ENCODE peak calls at places on chromosome 2, in six cellular contexts. A is IMR-90, K is mesendoderm, Q is H9, N is H1, Z is trophoblast cell. G is an unnamed sample.

GRCh38 chr2:68032702-68033101 is 30.1 kb downstream of the C1D start:
- DNase-seq in A (no peak), K (no peak), Q (peak), N (no peak), Z (no peak), G (no peak)

GRCh38 chr2:23285076-23285795 is 99.7 kb upstream of the KLHL29 start:
- DNase-seq in A (no peak), K (peak), Q (no peak), N (no peak), Z (peak), G (no peak)

GRCh38 chr2:208335-208734 is 55.5 kb downstream of the SH3YL1 start:
- DNase-seq in A (no peak), K (no peak), Q (no peak), N (no peak), Z (no peak), G (no peak)

GRCh38 chr2:119826370-119826961 is 66.7 kb downstream of the PTPN4 start:
- DNase-seq in A (peak), K (peak), Q (no peak), N (no peak), Z (peak), G (peak)

GRCh38 chr2:109422071-109422757 is 191.6 kb downstream of the SEPTIN10 start:
- DNase-seq in A (peak), K (no peak), Q (no peak), N (no peak), Z (no peak), G (no peak)

GRCh38 chr2:119369845-119370244 is 3.1 kb downstream of the DBI start:
- DNase-seq in A (no peak), K (no peak), Q (no peak), N (no peak), Z (no peak), G (no peak)

GRCh38 chr2:140975237-140975636 is 1155.6 kb downstream of the LRP1B start:
- DNase-seq in A (peak), K (no peak), Q (no peak), N (no peak), Z (no peak), G (no peak)

GRCh38 chr2:42556351-42556890 is 12.0 kb upstream of the MTA3 start:
- DNase-seq in A (no peak), K (no peak), Q (no peak), N (no peak), Z (peak), G (no peak)

GRCh38 chr2:23551875-23552274 is 166.9 kb downstream of the KLHL29 start:
- DNase-seq in A (no peak), K (no peak), Q (no peak), N (no peak), Z (no peak), G (no peak)

GRCh38 chr2:232634319-232635150 is 1.1 kb downstream of the EFHD1 start:
- DNase-seq in A (no peak), K (peak), Q (peak), N (peak), Z (peak), G (no peak)

GRCh38 chr2:151171186-151171585 is 90.5 kb downstream of the RBM43 start:
- DNase-seq in A (no peak), K (no peak), Q (no peak), N (no peak), Z (no peak), G (no peak)

GRCh38 chr2:218074031-218074430 is 5.0 kb downstream of the RUFY4 start:
- DNase-seq in A (peak), K (peak), Q (peak), N (peak), Z (no peak), G (peak)

GRCh38 chr2:29113027-29113686 is 2.1 kb upstream of the CLIP4 start:
- DNase-seq in A (peak), K (no peak), Q (no peak), N (no peak), Z (peak), G (no peak)

GRCh38 chr2:201794261-201794660 is 12.1 kb upstream of the CDK15 start:
- DNase-seq in A (peak), K (no peak), Q (no peak), N (no peak), Z (no peak), G (no peak)

GRCh38 chr2:62412347-62412742 is 93.7 kb downstream of the TMEM17 start:
- DNase-seq in A (peak), K (no peak), Q (no peak), N (no peak), Z (no peak), G (no peak)

GRCh38 chr2:128381001-128381938 is 62.6 kb upstream of the HS6ST1 start:
- DNase-seq in A (no peak), K (no peak), Q (peak), N (no peak), Z (no peak), G (no peak)

GRCh38 chr2:236085647-236086046 is 82.5 kb downstream of the GBX2 start:
- DNase-seq in A (no peak), K (peak), Q (peak), N (no peak), Z (no peak), G (peak)

GRCh38 chr2:31347788-31348187 is 66.8 kb downstream of the XDH start:
- DNase-seq in A (peak), K (peak), Q (no peak), N (no peak), Z (peak), G (peak)

GRCh38 chr2:146130290-146130689 is 1610.4 kb upstream of the ZEB2 start:
- DNase-seq in A (no peak), K (no peak), Q (no peak), N (no peak), Z (no peak), G (no peak)
- H2BK120ac ChIP-seq in A (peak), K (no peak), Q (no peak), N (no peak), Z (no peak), G (no peak)

GRCh38 chr2:85713836-85714235 is 19.7 kb downstream of the GNLY start:
- DNase-seq in A (no peak), K (no peak), Q (peak), N (no peak), Z (no peak), G (no peak)
- H3K9ac ChIP-seq in A (no peak), K (no peak), Q (no peak), N (no peak), Z (no peak), G (no peak)

DNA sequence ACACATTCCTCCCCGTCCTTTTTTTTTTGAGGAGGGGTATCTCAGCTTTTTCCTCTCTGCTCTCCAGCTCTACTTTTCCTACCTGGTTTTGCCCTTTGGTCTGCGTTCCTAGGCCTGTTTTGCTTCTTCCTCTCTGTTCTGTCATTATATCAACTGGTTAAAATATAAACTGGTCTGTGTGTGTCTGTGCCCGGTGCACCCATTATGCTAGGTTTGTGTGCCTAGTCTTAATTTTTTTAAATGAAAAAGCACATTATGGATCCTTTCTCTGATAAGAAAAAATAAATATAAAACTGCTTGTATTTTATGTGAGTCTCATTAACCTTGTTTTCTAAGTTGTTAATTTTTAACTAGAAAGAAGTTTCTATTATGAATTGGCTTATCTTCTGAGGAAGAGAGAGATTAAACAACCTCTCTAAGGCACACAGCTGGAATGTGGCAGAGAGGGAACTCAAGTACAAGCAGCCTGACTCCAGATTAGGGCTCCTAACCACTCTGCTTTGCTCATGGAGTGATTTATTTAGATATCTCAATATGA is 17.4 kb downstream of the SLC38A11 start:
- DNase-seq in A (no peak), K (peak), Q (no peak), N (no peak), Z (no peak), G (no peak)
- H2BK120ac ChIP-seq in A (no peak), K (no peak), Q (no peak), N (no peak), Z (no peak), G (no peak)

GRCh38 chr2:98140210-98140609 is 53.2 kb downstream of the VWA3B start:
- DNase-seq in A (no peak), K (no peak), Q (no peak), N (no peak), Z (no peak), G (no peak)

GRCh38 chr2:98128556-98129109 is 41.7 kb downstream of the VWA3B start:
- DNase-seq in A (no peak), K (no peak), Q (no peak), N (no peak), Z (no peak), G (no peak)

GRCh38 chr2:98134138-98134537 is 47.2 kb downstream of the VWA3B start:
- DNase-seq in A (no peak), K (peak), Q (peak), N (no peak), Z (peak), G (peak)

DNA sequence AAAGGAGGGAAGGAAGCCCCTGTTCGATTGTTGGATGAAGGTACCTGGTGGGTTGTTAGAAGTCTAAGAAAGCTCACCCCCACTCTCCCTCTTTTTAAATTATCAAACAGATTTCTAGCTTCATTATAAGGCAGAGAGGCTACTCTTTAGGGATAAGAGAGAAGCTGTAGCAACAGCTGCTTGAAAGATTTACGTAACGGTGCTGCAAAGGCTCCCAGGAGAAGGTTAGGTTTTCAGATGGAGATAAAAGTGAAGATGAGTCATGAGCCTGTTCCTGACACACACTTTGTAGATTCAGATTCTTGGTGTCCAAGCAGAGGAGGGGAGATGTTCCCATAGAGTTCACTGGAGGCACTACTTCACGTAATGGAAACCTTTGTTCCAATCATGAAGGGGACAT is 47.6 kb downstream of the VWA3B start:
- DNase-seq in A (no peak), K (peak), Q (no peak), N (no peak), Z (peak), G (no peak)
- H3K9ac ChIP-seq in A (no peak), K (no peak), Q (no peak), N (no peak), Z (no peak), G (no peak)

GRCh38 chr2:11344342-11344955 is at the start of gene ROCK2:
- DNase-seq in A (peak), K (peak), Q (peak), N (peak), Z (peak), G (peak)
- H2BK120ac ChIP-seq in A (peak), K (peak), Q (no peak), N (no peak), Z (peak), G (peak)

DNA sequence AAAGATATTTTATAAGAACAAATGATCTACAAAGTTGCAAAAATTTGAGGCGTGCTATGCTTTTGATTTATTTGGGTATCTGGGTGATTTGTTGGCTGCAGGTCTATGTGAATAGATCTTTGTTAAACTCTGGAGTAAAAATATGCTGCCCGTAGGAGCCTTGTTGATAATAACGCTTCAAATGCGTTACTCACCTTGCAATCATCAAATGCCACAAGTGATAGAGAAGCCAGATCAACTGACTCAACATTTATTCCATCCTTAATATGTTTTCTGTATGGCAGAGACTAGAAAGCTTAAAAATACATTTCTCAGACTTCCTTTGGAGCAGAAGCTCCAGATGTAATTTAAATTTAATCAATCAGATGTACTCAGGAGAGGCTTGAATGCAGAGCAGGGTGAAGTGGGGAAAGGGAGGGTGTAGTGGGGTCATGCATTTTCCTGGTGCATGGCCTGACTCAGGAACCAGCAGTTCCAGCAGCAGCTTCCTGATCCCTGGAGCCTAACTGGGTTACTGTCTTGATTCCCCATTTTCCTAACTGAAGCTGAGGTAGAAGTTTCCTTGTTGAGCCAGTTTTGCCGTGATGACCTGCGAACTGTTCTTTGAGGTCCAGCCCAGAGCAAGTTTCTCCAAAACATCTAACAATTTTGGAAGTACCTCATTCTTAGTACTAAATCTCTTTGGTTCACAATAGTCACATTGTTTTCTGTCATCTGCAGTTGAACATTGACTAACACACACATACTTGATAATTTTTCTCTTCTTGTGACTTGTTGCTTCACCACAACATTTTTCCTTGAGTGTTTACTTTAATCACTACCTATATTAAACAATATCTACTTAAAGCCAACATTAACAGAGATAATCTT is 284.7 kb upstream of the CWC22 start:
- DNase-seq in A (peak), K (no peak), Q (no peak), N (no peak), Z (peak), G (no peak)
- H3K9ac ChIP-seq in A (no peak), K (no peak), Q (no peak), N (no peak), Z (no peak), G (no peak)

GRCh38 chr2:181790716-181791649 is 100.5 kb upstream of the ITPRID2 start:
- DNase-seq in A (peak), K (peak), Q (no peak), N (no peak), Z (peak), G (no peak)
- H2BK120ac ChIP-seq in A (peak), K (no peak), Q (no peak), N (no peak), Z (peak), G (no peak)

DNA sequence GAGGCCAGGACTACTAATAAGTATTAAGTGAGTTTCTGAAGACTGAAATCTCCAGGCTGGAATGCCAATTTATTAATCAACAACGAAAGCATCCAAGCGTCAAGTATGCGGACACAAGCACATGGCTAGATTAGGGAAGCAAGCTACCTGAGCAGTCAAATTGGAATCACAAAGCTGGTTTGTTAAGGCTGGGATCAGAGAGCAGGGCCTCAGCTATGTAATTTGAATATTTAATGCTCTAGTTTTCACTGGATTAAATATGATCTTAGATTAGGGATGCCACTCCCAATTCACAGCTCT is 5.7 kb downstream of the CCL20 start:
- DNase-seq in A (no peak), K (no peak), Q (no peak), N (no peak), Z (no peak), G (no peak)
- H3K9ac ChIP-seq in A (no peak), K (no peak), Q (no peak), N (no peak), Z (no peak), G (no peak)

DNA sequence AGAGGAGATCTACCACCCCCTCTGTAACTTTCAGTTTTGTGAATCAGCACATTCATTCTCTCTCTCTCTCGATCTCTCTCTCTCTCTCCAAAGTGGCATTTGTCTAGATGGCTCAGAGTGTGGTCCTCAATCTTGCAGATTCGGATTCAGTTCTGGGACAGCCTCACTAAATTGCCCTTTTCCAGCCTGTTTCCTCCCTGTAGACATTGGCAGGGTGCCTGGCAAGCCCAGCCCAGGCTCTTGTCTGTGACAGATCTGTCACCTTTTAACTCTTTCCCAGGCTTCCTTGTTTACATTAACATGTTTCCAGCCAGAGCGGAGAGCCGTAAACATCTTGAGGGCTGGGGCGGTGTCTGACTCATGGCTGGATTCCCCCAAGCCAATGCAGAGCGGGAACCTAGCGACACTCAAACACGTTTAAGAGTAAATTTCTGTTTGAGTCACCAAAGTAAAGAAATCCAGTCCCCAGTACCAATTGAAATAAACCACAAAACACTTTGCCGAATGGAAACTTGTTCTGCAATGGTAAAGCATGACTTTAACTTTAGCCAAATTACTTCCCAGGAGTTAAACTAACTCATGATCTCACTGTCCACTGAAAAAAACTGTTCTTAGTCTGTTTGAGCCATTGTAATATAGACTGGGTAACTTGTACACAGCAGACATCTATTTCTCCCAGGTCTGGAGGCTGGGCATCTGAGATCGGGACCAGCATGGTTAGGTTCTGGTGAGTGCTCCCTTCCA is 6.6 kb upstream of the CYP27C1 start:
- DNase-seq in A (peak), K (peak), Q (no peak), N (no peak), Z (peak), G (no peak)
- H2BK120ac ChIP-seq in A (no peak), K (no peak), Q (no peak), N (no peak), Z (no peak), G (no peak)